ENCODE peak calls at places on chromosomes 2 and 18, in seven cellular contexts. One of them, this sample, is unnamed.

GRCh38 chr2:182522930-182523541 is 96.2 kb upstream of the PDE1A start:
- DNase-seq in sigmoid colon: no peak
- DNase-seq in IMR-90: no peak
- DNase-seq in endothelial cell of umbilical vein: no peak
- DNase-seq in esophagus muscularis mucosa: no peak
- DNase-seq in HCT116: no peak
- DNase-seq in GM23248: peak; percentile 13
- DNase-seq in this sample: no peak

GRCh38 chr18:56269958-56270357 is 368.4 kb downstream of the TXNL1 start:
- DNase-seq in sigmoid colon: no peak
- DNase-seq in IMR-90: no peak
- DNase-seq in endothelial cell of umbilical vein: no peak
- DNase-seq in esophagus muscularis mucosa: no peak
- DNase-seq in HCT116: no peak
- DNase-seq in GM23248: no peak
- DNase-seq in this sample: no peak

GRCh38 chr2:96404446-96405373 is 69.1 kb downstream of the NCAPH start:
- DNase-seq in sigmoid colon: no peak
- DNase-seq in IMR-90: no peak
- DNase-seq in endothelial cell of umbilical vein: no peak
- DNase-seq in esophagus muscularis mucosa: no peak
- DNase-seq in HCT116: no peak
- DNase-seq in GM23248: peak; percentile 37
- DNase-seq in this sample: peak; percentile 71

GRCh38 chr2:161044095-161044874 is 115.9 kb upstream of the TANK start:
- DNase-seq in sigmoid colon: no peak
- DNase-seq in IMR-90: peak; percentile 73
- DNase-seq in endothelial cell of umbilical vein: no peak
- DNase-seq in esophagus muscularis mucosa: no peak
- DNase-seq in HCT116: no peak
- DNase-seq in GM23248: peak; percentile 63
- DNase-seq in this sample: no peak

GRCh38 chr2:227539465-227539956 is 59.2 kb upstream of the SCYGR2 start:
- DNase-seq in sigmoid colon: no peak
- DNase-seq in IMR-90: no peak
- DNase-seq in endothelial cell of umbilical vein: no peak
- DNase-seq in esophagus muscularis mucosa: no peak
- DNase-seq in HCT116: no peak
- DNase-seq in GM23248: no peak
- DNase-seq in this sample: no peak

GRCh38 chr18:46705521-46705920 is 48.5 kb upstream of the LOXHD1 start:
- DNase-seq in sigmoid colon: no peak
- DNase-seq in IMR-90: no peak
- DNase-seq in endothelial cell of umbilical vein: no peak
- DNase-seq in esophagus muscularis mucosa: no peak
- DNase-seq in HCT116: no peak
- DNase-seq in GM23248: no peak
- DNase-seq in this sample: no peak

GRCh38 chr2:108323619-108324018 is 34.9 kb downstream of the SULT1C2 start:
- DNase-seq in sigmoid colon: no peak
- DNase-seq in IMR-90: peak; percentile 79
- DNase-seq in endothelial cell of umbilical vein: no peak
- DNase-seq in esophagus muscularis mucosa: peak; percentile 47
- DNase-seq in HCT116: no peak
- DNase-seq in GM23248: peak; percentile 64
- DNase-seq in this sample: no peak

GRCh38 chr2:119439574-119440500 is 8.2 kb downstream of the TMEM37 start:
- DNase-seq in sigmoid colon: no peak
- DNase-seq in IMR-90: no peak
- DNase-seq in endothelial cell of umbilical vein: no peak
- DNase-seq in esophagus muscularis mucosa: no peak
- DNase-seq in HCT116: no peak
- DNase-seq in GM23248: no peak
- DNase-seq in this sample: no peak

GRCh38 chr2:170928036-170928823 is 823 bp upstream of the GORASP2 start:
- DNase-seq in sigmoid colon: no peak
- DNase-seq in IMR-90: peak; percentile 31
- DNase-seq in endothelial cell of umbilical vein: no peak
- DNase-seq in esophagus muscularis mucosa: no peak
- DNase-seq in HCT116: no peak
- DNase-seq in GM23248: no peak
- DNase-seq in this sample: no peak

GRCh38 chr2:174235680-174236079 is 12.7 kb downstream of the OLA1 start:
- DNase-seq in sigmoid colon: no peak
- DNase-seq in IMR-90: peak; percentile 31
- DNase-seq in endothelial cell of umbilical vein: no peak
- DNase-seq in esophagus muscularis mucosa: no peak
- DNase-seq in HCT116: no peak
- DNase-seq in GM23248: peak; percentile 6
- DNase-seq in this sample: no peak

GRCh38 chr18:79422022-79422782 is 26.5 kb downstream of the NFATC1 start:
- DNase-seq in sigmoid colon: no peak
- DNase-seq in IMR-90: peak; percentile 20
- DNase-seq in endothelial cell of umbilical vein: no peak
- DNase-seq in esophagus muscularis mucosa: no peak
- DNase-seq in HCT116: no peak
- DNase-seq in GM23248: peak; percentile 90
- DNase-seq in this sample: no peak

GRCh38 chr2:2550856-2551255 is 219.8 kb upstream of the MYT1L start:
- DNase-seq in sigmoid colon: no peak
- DNase-seq in IMR-90: no peak
- DNase-seq in endothelial cell of umbilical vein: no peak
- DNase-seq in esophagus muscularis mucosa: no peak
- DNase-seq in HCT116: no peak
- DNase-seq in GM23248: no peak
- DNase-seq in this sample: no peak

GRCh38 chr2:221502270-221502973 is 69.7 kb downstream of the EPHA4 start:
- DNase-seq in sigmoid colon: no peak
- DNase-seq in IMR-90: peak; percentile 69
- DNase-seq in endothelial cell of umbilical vein: peak; percentile 86
- DNase-seq in esophagus muscularis mucosa: no peak
- DNase-seq in HCT116: no peak
- DNase-seq in GM23248: peak; percentile 83
- DNase-seq in this sample: no peak

GRCh38 chr2:234091432-234091879 is 41.0 kb downstream of the SPP2 start:
- DNase-seq in sigmoid colon: no peak
- DNase-seq in IMR-90: no peak
- DNase-seq in endothelial cell of umbilical vein: peak; percentile 79
- DNase-seq in esophagus muscularis mucosa: no peak
- DNase-seq in HCT116: no peak
- DNase-seq in GM23248: peak; percentile 15
- DNase-seq in this sample: no peak

GRCh38 chr2:195769975-195770374 is 112.9 kb downstream of the SLC39A10 start:
- DNase-seq in sigmoid colon: no peak
- DNase-seq in IMR-90: peak; percentile 8
- DNase-seq in endothelial cell of umbilical vein: no peak
- DNase-seq in esophagus muscularis mucosa: no peak
- DNase-seq in HCT116: no peak
- DNase-seq in GM23248: no peak
- DNase-seq in this sample: no peak

GRCh38 chr2:201707753-201708152 is 9.3 kb upstream of the MPP4 start:
- DNase-seq in sigmoid colon: no peak
- DNase-seq in IMR-90: peak; percentile 66
- DNase-seq in endothelial cell of umbilical vein: peak; percentile 67
- DNase-seq in esophagus muscularis mucosa: no peak
- DNase-seq in HCT116: no peak
- DNase-seq in GM23248: peak; percentile 84
- DNase-seq in this sample: no peak

GRCh38 chr2:9809064-9809356 is 34.3 kb upstream of the TAF1B start:
- DNase-seq in sigmoid colon: peak; percentile 46
- DNase-seq in IMR-90: no peak
- DNase-seq in endothelial cell of umbilical vein: no peak
- DNase-seq in esophagus muscularis mucosa: no peak
- DNase-seq in HCT116: no peak
- DNase-seq in GM23248: no peak
- DNase-seq in this sample: no peak

GRCh38 chr2:9809448-9810088 is 33.7 kb upstream of the TAF1B start:
- DNase-seq in sigmoid colon: peak; percentile 59
- DNase-seq in IMR-90: no peak
- DNase-seq in endothelial cell of umbilical vein: no peak
- DNase-seq in esophagus muscularis mucosa: no peak
- DNase-seq in HCT116: no peak
- DNase-seq in GM23248: no peak
- DNase-seq in this sample: no peak

GRCh38 chr2:9807056-9807455 is 36.2 kb upstream of the TAF1B start:
- DNase-seq in sigmoid colon: peak; percentile 45
- DNase-seq in IMR-90: no peak
- DNase-seq in endothelial cell of umbilical vein: no peak
- DNase-seq in esophagus muscularis mucosa: no peak
- DNase-seq in HCT116: no peak
- DNase-seq in GM23248: no peak
- DNase-seq in this sample: no peak

GRCh38 chr2:9807555-9808305 is 35.5 kb upstream of the TAF1B start:
- DNase-seq in sigmoid colon: peak; percentile 57
- DNase-seq in IMR-90: no peak
- DNase-seq in endothelial cell of umbilical vein: no peak
- DNase-seq in esophagus muscularis mucosa: no peak
- DNase-seq in HCT116: no peak
- DNase-seq in GM23248: no peak
- DNase-seq in this sample: no peak

DNA sequence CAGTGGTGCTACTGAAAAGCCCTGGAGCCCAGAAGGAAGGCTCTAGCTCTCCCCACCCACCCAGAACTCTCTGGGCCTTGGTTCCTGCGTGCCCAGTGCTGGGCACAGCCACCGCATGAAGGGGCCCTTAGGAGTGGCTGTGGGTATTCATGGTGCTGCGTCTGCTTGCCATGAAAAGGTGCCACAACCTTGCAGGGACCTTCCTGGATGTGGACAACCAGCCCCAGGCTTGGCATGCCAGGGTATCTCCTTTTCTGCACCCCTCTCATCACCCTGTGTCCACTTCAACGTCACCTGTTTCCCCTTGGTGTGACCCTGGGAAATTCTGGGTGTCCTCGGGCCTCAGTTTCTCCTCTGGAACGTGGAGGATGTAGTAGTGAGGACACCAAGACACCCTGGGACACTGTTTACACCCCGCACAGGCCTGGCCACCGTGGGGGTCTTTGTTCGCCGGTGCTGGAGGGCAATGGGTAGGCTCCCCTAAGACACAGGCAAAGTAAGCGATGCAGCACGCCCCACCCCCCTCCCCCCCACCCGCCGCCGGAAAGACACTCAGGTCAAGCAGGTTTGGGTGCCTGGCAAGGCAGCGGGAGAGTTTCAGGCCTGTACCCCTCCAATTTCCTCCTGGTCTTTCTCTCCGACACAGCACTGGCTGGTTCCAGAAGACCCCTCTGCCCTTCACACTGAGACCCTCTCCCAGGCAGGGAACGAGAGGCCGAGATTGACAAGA is 34.8 kb upstream of the TAF1B start:
- DNase-seq in sigmoid colon: peak; percentile 40
- DNase-seq in IMR-90: no peak
- DNase-seq in endothelial cell of umbilical vein: no peak
- DNase-seq in esophagus muscularis mucosa: no peak
- DNase-seq in HCT116: no peak
- DNase-seq in GM23248: no peak
- DNase-seq in this sample: no peak
- H3K4me1 ChIP-seq in sigmoid colon: peaks cover 3% of the 10 kb centered on the region
- H3K4me1 ChIP-seq in IMR-90: peaks cover 13% of the 10 kb centered on the region
- H3K4me1 ChIP-seq in endothelial cell of umbilical vein: peaks cover 6% of the 10 kb centered on the region
- H3K4me1 ChIP-seq in esophagus muscularis mucosa: peaks cover 5% of the 10 kb centered on the region
- H3K4me1 ChIP-seq in HCT116: peaks cover 13% of the 10 kb centered on the region
- H3K4me1 ChIP-seq in GM23248: peaks cover 21% of the 10 kb centered on the region
- H3K4me1 ChIP-seq in this sample: peaks cover 2% of the 10 kb centered on the region

GRCh38 chr2:46325178-46325928 is 28.1 kb downstream of the EPAS1 start:
- DNase-seq in sigmoid colon: no peak
- DNase-seq in IMR-90: peak; percentile 60
- DNase-seq in endothelial cell of umbilical vein: peak; percentile 81
- DNase-seq in esophagus muscularis mucosa: no peak
- DNase-seq in HCT116: no peak
- DNase-seq in GM23248: peak; percentile 79
- DNase-seq in this sample: no peak
- H3K4me1 ChIP-seq in sigmoid colon: peaks cover 24% of the 10 kb centered on the region
- H3K4me1 ChIP-seq in IMR-90: peaks cover 31% of the 10 kb centered on the region
- H3K4me1 ChIP-seq in endothelial cell of umbilical vein: peaks cover 39% of the 10 kb centered on the region
- H3K4me1 ChIP-seq in esophagus muscularis mucosa: peaks cover 92% of the 10 kb centered on the region
- H3K4me1 ChIP-seq in HCT116: peaks cover 15% of the 10 kb centered on the region
- H3K4me1 ChIP-seq in GM23248: peaks cover 51% of the 10 kb centered on the region
- H3K4me1 ChIP-seq in this sample: peaks cover 96% of the 10 kb centered on the region

DNA sequence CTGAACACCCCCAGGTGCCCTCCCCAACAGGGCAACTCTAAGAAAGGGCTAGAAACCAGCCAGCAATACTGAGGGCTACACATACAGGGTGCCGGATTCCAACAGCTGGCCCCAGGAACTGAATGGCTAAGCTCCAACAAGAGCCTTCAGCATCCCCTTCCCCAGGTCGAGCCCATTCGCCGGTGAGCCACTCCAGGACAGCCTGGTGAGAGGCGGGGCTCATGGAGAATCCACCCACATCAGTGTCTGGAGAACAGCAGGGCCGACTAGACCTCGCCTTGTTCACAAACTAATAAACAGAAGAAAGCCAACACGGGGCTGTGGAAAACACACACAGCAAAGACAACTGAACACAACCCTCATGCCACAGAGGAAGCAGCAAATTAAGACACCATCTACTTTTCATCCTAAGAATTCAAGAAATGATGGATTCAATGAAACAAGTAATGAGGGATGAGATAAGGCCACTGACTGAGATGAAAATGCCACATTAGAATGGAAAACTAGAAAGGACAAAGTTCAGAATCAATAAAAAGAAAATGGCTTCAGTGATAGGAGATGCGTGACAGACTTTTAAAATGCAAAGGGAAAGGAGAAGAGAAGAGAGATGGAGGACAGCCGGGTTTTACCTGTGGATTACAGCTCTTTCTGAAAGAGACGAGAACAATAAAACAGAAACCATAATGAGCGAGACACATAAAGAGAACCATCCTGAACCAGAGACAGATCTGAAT is 8.2 kb downstream of the PER2 start:
- DNase-seq in sigmoid colon: peak; percentile 58
- DNase-seq in IMR-90: no peak
- DNase-seq in endothelial cell of umbilical vein: no peak
- DNase-seq in esophagus muscularis mucosa: no peak
- DNase-seq in HCT116: no peak
- DNase-seq in GM23248: no peak
- DNase-seq in this sample: no peak
- H3K4me1 ChIP-seq in sigmoid colon: peaks cover 19% of the 10 kb centered on the region
- H3K4me1 ChIP-seq in IMR-90: peaks cover 3% of the 10 kb centered on the region
- H3K4me1 ChIP-seq in endothelial cell of umbilical vein: no peaks in the 10 kb centered on the region
- H3K4me1 ChIP-seq in esophagus muscularis mucosa: peaks cover 21% of the 10 kb centered on the region
- H3K4me1 ChIP-seq in HCT116: no peaks in the 10 kb centered on the region
- H3K4me1 ChIP-seq in GM23248: peaks cover 2% of the 10 kb centered on the region
- H3K4me1 ChIP-seq in this sample: peaks cover 8% of the 10 kb centered on the region

GRCh38 chr2:231667497-231667896 is 40.8 kb upstream of the PTMA start:
- DNase-seq in sigmoid colon: no peak
- DNase-seq in IMR-90: no peak
- DNase-seq in endothelial cell of umbilical vein: no peak
- DNase-seq in esophagus muscularis mucosa: no peak
- DNase-seq in HCT116: no peak
- DNase-seq in GM23248: no peak
- DNase-seq in this sample: no peak
- H3K4me1 ChIP-seq in sigmoid colon: peaks cover 53% of the 10 kb centered on the region
- H3K4me1 ChIP-seq in IMR-90: peaks cover 15% of the 10 kb centered on the region
- H3K4me1 ChIP-seq in endothelial cell of umbilical vein: peaks cover 19% of the 10 kb centered on the region
- H3K4me1 ChIP-seq in esophagus muscularis mucosa: peaks cover 55% of the 10 kb centered on the region
- H3K4me1 ChIP-seq in HCT116: peaks cover 92% of the 10 kb centered on the region
- H3K4me1 ChIP-seq in GM23248: peaks cover 5% of the 10 kb centered on the region
- H3K4me1 ChIP-seq in this sample: peaks cover 48% of the 10 kb centered on the region

This sample was measured in upper lobe of right lung.